ENCODE peak calls at places on chromosomes 16 and 17, in eight cellular contexts. One of them, this sample, is unnamed.

GRCh38 chr17:45231481-45232116 is 9.9 kb downstream of the FMNL1 start:
- DNase-seq in GM12878: no peak
- DNase-seq in stomach: peak; percentile 56
- DNase-seq in IMR-90: no peak
- DNase-seq in A549: peak; percentile 94
- DNase-seq in heart left ventricle: no peak
- DNase-seq in gastrocnemius medialis: no peak
- DNase-seq in ovary: no peak
- DNase-seq in this sample: no peak

GRCh38 chr16:51540259-51540658 is 389.2 kb upstream of the SALL1 start:
- DNase-seq in ovary: no peak
- DNase-seq in GM12878: no peak
- DNase-seq in IMR-90: peak; percentile 29
- DNase-seq in heart left ventricle: no peak
- DNase-seq in gastrocnemius medialis: no peak
- DNase-seq in A549: no peak
- DNase-seq in stomach: no peak
- DNase-seq in this sample: no peak

GRCh38 chr17:75695830-75696271 is 25.4 kb upstream of the ITGB4 start:
- DNase-seq in ovary: no peak
- DNase-seq in heart left ventricle: peak; percentile 82
- DNase-seq in GM12878: no peak
- DNase-seq in A549: no peak
- DNase-seq in IMR-90: no peak
- DNase-seq in gastrocnemius medialis: peak; percentile 91
- DNase-seq in stomach: peak; percentile 82
- DNase-seq in this sample: no peak

GRCh38 chr17:55769625-55770000 is 18.8 kb downstream of the PCTP start:
- DNase-seq in IMR-90: peak; percentile 87
- DNase-seq in stomach: no peak
- DNase-seq in heart left ventricle: no peak
- DNase-seq in GM12878: no peak
- DNase-seq in ovary: no peak
- DNase-seq in gastrocnemius medialis: peak; percentile 20
- DNase-seq in A549: no peak
- DNase-seq in this sample: no peak

GRCh38 chr17:58417300-58418092 is at the start of gene RNF43:
- DNase-seq in stomach: peak; percentile 95
- DNase-seq in IMR-90: peak; percentile 71
- DNase-seq in ovary: peak; percentile 85
- DNase-seq in GM12878: peak; percentile 98
- DNase-seq in gastrocnemius medialis: peak; percentile 56
- DNase-seq in A549: peak; percentile 98
- DNase-seq in heart left ventricle: peak; percentile 91
- DNase-seq in this sample: peak; percentile 93

GRCh38 chr17:76427457-76428231 is 25.3 kb downstream of the UBE2O start:
- DNase-seq in IMR-90: peak; percentile 73
- DNase-seq in stomach: no peak
- DNase-seq in heart left ventricle: no peak
- DNase-seq in ovary: no peak
- DNase-seq in GM12878: no peak
- DNase-seq in A549: no peak
- DNase-seq in gastrocnemius medialis: no peak
- DNase-seq in this sample: no peak

GRCh38 chr16:52963471-52963870 is 89.2 kb downstream of the CHD9NB start:
- DNase-seq in A549: no peak
- DNase-seq in ovary: no peak
- DNase-seq in stomach: no peak
- DNase-seq in IMR-90: no peak
- DNase-seq in heart left ventricle: no peak
- DNase-seq in gastrocnemius medialis: no peak
- DNase-seq in GM12878: no peak
- DNase-seq in this sample: no peak

GRCh38 chr16:57637020-57637419 is 8.6 kb downstream of the ADGRG1 start:
- DNase-seq in A549: no peak
- DNase-seq in stomach: no peak
- DNase-seq in GM12878: no peak
- DNase-seq in gastrocnemius medialis: no peak
- DNase-seq in IMR-90: no peak
- DNase-seq in heart left ventricle: peak; percentile 65
- DNase-seq in ovary: no peak
- DNase-seq in this sample: no peak

GRCh38 chr16:2333772-2334379 is 6.7 kb downstream of the ABCA3 start:
- DNase-seq in heart left ventricle: no peak
- DNase-seq in stomach: no peak
- DNase-seq in ovary: no peak
- DNase-seq in gastrocnemius medialis: no peak
- DNase-seq in A549: peak; percentile 64
- DNase-seq in IMR-90: no peak
- DNase-seq in GM12878: no peak
- DNase-seq in this sample: no peak

GRCh38 chr17:4420692-4421131 is 13.0 kb upstream of the SPNS3 start:
- DNase-seq in GM12878: peak; percentile 37
- DNase-seq in IMR-90: peak; percentile 74
- DNase-seq in gastrocnemius medialis: peak; percentile 36
- DNase-seq in heart left ventricle: peak; percentile 43
- DNase-seq in stomach: peak; percentile 69
- DNase-seq in A549: peak; percentile 90
- DNase-seq in ovary: peak; percentile 25
- DNase-seq in this sample: no peak

GRCh38 chr17:73635101-73635767 is 9.0 kb downstream of the SDK2 start:
- DNase-seq in IMR-90: no peak
- DNase-seq in stomach: no peak
- DNase-seq in GM12878: no peak
- DNase-seq in ovary: no peak
- DNase-seq in heart left ventricle: no peak
- DNase-seq in A549: no peak
- DNase-seq in gastrocnemius medialis: no peak
- DNase-seq in this sample: peak; percentile 25

GRCh38 chr17:61371179-61371578 is 28.5 kb upstream of the TBX2 start:
- DNase-seq in heart left ventricle: no peak
- DNase-seq in IMR-90: no peak
- DNase-seq in stomach: no peak
- DNase-seq in ovary: no peak
- DNase-seq in GM12878: no peak
- DNase-seq in A549: no peak
- DNase-seq in gastrocnemius medialis: no peak
- DNase-seq in this sample: no peak

GRCh38 chr16:12341966-12342365 is 365.4 kb downstream of the SNX29 start:
- DNase-seq in heart left ventricle: no peak
- DNase-seq in IMR-90: peak; percentile 31
- DNase-seq in gastrocnemius medialis: no peak
- DNase-seq in GM12878: no peak
- DNase-seq in A549: no peak
- DNase-seq in ovary: no peak
- DNase-seq in stomach: no peak
- DNase-seq in this sample: no peak

GRCh38 chr17:67381925-67382257 is 4.8 kb downstream of the PITPNC1 start:
- DNase-seq in stomach: no peak
- DNase-seq in ovary: no peak
- DNase-seq in heart left ventricle: no peak
- DNase-seq in gastrocnemius medialis: no peak
- DNase-seq in IMR-90: no peak
- DNase-seq in A549: no peak
- DNase-seq in GM12878: no peak
- DNase-seq in this sample: no peak

GRCh38 chr17:5555254-5555653 is 29.1 kb downstream of the NLRP1 start:
- DNase-seq in heart left ventricle: no peak
- DNase-seq in IMR-90: peak; percentile 83
- DNase-seq in GM12878: no peak
- DNase-seq in stomach: no peak
- DNase-seq in A549: no peak
- DNase-seq in ovary: no peak
- DNase-seq in gastrocnemius medialis: no peak
- DNase-seq in this sample: no peak

GRCh38 chr16:8951447-8952280 is 12.0 kb downstream of the USP7 start:
- DNase-seq in gastrocnemius medialis: no peak
- DNase-seq in GM12878: no peak
- DNase-seq in A549: no peak
- DNase-seq in ovary: no peak
- DNase-seq in IMR-90: no peak
- DNase-seq in heart left ventricle: no peak
- DNase-seq in stomach: no peak
- DNase-seq in this sample: no peak

GRCh38 chr16:71626018-71626857 is at the start of gene MARVELD3:
- DNase-seq in stomach: peak; percentile 93
- DNase-seq in heart left ventricle: no peak
- DNase-seq in A549: peak; percentile 17
- DNase-seq in GM12878: no peak
- DNase-seq in ovary: peak; percentile 29
- DNase-seq in IMR-90: no peak
- DNase-seq in gastrocnemius medialis: no peak
- DNase-seq in this sample: peak; percentile 80

DNA sequence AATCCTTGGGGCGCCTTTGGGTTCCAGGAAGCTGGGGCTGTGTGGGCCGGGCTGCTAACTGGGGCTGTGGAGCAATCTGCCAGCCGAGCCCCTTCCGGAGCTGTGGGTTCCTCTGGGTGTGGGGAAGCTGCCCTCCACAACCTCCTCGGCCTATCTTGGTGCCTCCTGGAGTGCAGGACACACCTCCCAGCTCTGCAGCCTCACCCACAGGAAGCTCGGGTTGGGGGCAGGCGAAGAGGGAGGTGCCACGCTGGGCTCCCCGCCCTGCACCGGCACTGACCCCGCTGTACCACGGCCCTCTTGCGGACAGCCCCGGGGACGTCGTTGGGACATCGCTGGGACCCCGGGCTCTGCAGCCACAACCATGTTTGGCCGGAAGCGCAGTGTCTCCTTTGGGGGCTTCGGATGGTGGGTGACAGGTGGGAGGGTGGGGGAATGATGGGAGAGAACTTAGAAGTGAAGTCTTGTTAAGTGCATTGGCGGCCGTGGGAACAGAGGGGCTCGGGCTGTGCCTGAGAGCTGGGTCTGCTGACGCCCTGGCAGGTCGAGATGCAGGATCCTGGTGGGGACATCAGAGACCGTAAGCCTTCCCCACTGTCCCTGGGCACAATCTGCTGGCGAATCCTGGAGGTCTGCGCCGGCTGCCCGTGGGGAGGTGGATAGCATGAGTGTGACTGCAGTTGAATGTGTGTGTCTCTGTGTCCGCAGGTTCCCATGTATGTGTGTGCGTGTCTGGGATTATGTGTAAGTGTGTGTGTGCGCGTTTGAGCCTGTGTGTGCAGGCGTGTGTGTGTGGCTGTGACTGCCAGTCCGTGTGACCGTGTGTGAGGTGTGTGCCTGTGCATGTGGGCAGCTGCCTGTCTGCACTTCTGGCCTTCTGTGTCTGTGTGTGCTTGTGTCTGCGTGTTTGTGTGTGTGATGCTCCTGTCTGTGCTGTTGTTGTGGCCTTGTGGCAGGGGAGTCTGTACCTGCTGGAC is at the start of gene RAP1GAP2:
- DNase-seq in stomach: peak; percentile 69
- DNase-seq in A549: no peak
- DNase-seq in ovary: no peak
- DNase-seq in heart left ventricle: peak; percentile 75
- DNase-seq in IMR-90: no peak
- DNase-seq in GM12878: no peak
- DNase-seq in gastrocnemius medialis: peak; percentile 36
- DNase-seq in this sample: peak; percentile 70
- H3K27ac ChIP-seq in stomach: peak within 1 kb of the TSS; percentile 54
- H3K27ac ChIP-seq in A549: peak within 1 kb of the TSS; percentile 37
- H3K27ac ChIP-seq in ovary: no peak within 1 kb of the TSS
- H3K27ac ChIP-seq in heart left ventricle: no peak within 1 kb of the TSS
- H3K27ac ChIP-seq in IMR-90: no peak within 1 kb of the TSS
- H3K27ac ChIP-seq in GM12878: no peak within 1 kb of the TSS
- H3K27ac ChIP-seq in gastrocnemius medialis: no peak within 1 kb of the TSS
- H3K27ac ChIP-seq in this sample: no peak within 1 kb of the TSS

DNA sequence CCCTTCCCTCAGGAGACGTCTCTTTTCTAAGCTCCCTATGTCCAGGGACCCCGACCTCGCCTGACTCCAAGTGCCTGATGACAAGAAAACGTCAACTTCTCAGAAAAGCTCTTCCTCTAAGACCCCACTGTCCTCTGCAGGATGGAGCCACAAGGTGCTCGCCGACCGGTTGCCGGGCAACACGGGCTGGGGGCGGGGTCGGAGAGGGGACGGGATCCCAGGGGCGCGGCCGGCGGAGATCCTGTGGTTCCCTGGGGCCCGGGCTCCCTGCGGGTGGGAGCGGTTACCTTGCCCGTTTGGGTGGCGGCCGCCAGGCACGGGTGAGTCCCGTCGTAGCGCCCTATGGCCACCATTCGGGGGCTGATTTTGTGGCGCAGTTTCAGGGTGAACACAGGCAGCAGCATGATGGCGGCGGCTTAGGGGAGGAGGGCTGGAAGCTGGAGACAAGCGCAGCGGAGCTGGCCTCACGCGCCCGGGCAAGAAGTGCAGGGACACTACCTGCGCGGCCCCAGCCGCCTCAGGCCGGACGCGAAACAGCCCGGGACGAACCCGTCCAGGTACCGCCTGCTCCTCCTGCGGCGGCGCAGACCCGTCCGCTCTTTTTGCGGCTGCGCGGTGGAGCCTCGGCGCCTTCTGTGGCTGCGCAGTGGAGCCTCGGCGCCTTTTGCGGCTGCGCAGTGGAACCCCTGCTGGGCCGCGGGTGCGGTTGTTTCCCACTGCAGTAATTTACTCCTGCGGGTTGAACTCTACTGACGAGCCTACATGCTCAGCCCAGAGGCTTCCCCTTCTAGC is at the start of gene BBS2:
- DNase-seq in IMR-90: peak; percentile 71
- DNase-seq in GM12878: peak; percentile 47
- DNase-seq in stomach: peak; percentile 94
- DNase-seq in heart left ventricle: peak; percentile 93
- DNase-seq in ovary: peak; percentile 89
- DNase-seq in gastrocnemius medialis: peak; percentile 79
- DNase-seq in A549: peak; percentile 84
- DNase-seq in this sample: peak; percentile 93
- TF ChIP-seq POLR2A in IMR-90: no peak
- TF ChIP-seq POLR2A in GM12878: peak; percentile 95
- TF ChIP-seq POLR2A in stomach: no peak
- TF ChIP-seq POLR2A in heart left ventricle: no peak
- TF ChIP-seq POLR2A in ovary: peak; percentile 89
- TF ChIP-seq POLR2A in gastrocnemius medialis: peak; percentile 85
- TF ChIP-seq POLR2A in A549: peak; percentile 92
- TF ChIP-seq POLR2A in this sample: peak; percentile 84

GRCh38 chr16:89232107-89232506 is 14.6 kb downstream of the ZNF778 start:
- DNase-seq in heart left ventricle: no peak
- DNase-seq in IMR-90: no peak
- DNase-seq in GM12878: no peak
- DNase-seq in ovary: no peak
- DNase-seq in gastrocnemius medialis: no peak
- DNase-seq in stomach: no peak
- DNase-seq in A549: no peak
- DNase-seq in this sample: peak; percentile 72
- H3K9me3 ChIP-seq in heart left ventricle: no peaks in the 10 kb centered on the region
- H3K9me3 ChIP-seq in IMR-90: peaks cover 39% of the 10 kb centered on the region
- H3K9me3 ChIP-seq in GM12878: peaks cover 12% of the 10 kb centered on the region
- H3K9me3 ChIP-seq in ovary: no peaks in the 10 kb centered on the region
- H3K9me3 ChIP-seq in gastrocnemius medialis: no peaks in the 10 kb centered on the region
- H3K9me3 ChIP-seq in stomach: peaks cover 7% of the 10 kb centered on the region
- H3K9me3 ChIP-seq in A549: peaks cover 92% of the 10 kb centered on the region
- H3K9me3 ChIP-seq in this sample: no peaks in the 10 kb centered on the region

DNA sequence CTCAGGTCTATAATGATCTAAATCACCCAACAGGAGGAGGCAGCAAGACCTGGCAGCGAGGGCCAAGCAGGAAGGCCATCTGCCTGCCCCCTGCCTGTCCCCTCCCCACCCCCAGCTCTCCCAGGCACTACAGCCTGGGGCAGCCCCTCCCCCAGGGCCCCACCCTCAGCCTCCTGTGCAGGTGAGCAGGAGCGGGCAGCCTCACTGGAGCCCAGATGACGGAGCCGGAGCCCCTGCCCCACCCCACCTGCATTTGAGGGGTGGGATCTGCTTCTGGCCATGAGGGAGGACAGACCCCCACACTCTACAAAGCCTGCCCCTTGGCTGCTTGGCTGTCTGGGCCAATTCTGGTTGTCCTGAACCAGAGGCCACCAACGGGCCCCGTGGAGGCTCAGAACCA is 12.4 kb upstream of the BAHCC1 start:
- DNase-seq in stomach: no peak
- DNase-seq in gastrocnemius medialis: no peak
- DNase-seq in A549: no peak
- DNase-seq in IMR-90: no peak
- DNase-seq in heart left ventricle: no peak
- DNase-seq in ovary: no peak
- DNase-seq in GM12878: no peak
- DNase-seq in this sample: no peak
- H3K27ac ChIP-seq in stomach: no peak overlapping the region
- H3K27ac ChIP-seq in gastrocnemius medialis: no peak overlapping the region
- H3K27ac ChIP-seq in A549: no peak overlapping the region
- H3K27ac ChIP-seq in IMR-90: no peak overlapping the region
- H3K27ac ChIP-seq in heart left ventricle: no peak overlapping the region
- H3K27ac ChIP-seq in ovary: no peak overlapping the region
- H3K27ac ChIP-seq in GM12878: no peak overlapping the region
- H3K27ac ChIP-seq in this sample: no peak overlapping the region

This sample was measured in right lobe of liver.